ENCODE peak calls at places on chromosomes 16 and 17, in nine cellular contexts. J is IMR-90; N is mucosa of descending colon; T is naive thymus-derived CD4-positive, alpha-beta T cell; V is upper lobe of right lung; S is PC-3; B is upper lobe of left lung; Q is uterus; Z is BE2C. H is an unnamed sample. For H3K9me3, the result is how much of the 10 kb centered on the place peaks cover.

GRCh38 chr16:54363760-54364159 is 77.2 kb upstream of the IRX3 start:
- DNase-seq in N (no peak), S (no peak), Z (no peak), V (no peak), T (no peak), B (no peak), Q (no peak), J (no peak), H (no peak)

GRCh38 chr17:13743906-13744305 is 142.2 kb upstream of the HS3ST3A1 start:
- DNase-seq in N (no peak), Q (no peak), B (no peak), V (no peak), Z (no peak), S (no peak), T (no peak), J (no peak), H (no peak)

GRCh38 chr17:34275881-34276280 is 5.9 kb downstream of the CCL7 start:
- DNase-seq in Z (no peak), J (peak), T (no peak), V (no peak), N (no peak), Q (no peak), B (no peak), S (no peak), H (no peak)

GRCh38 chr16:11743308-11744074 is 834 bp upstream of the TXNDC11 start:
- DNase-seq in B (peak), N (no peak), V (peak), S (peak), J (peak), Q (peak), T (peak), Z (no peak), H (no peak)

GRCh38 chr16:85416267-85417109 is 196.6 kb upstream of the GSE1 start:
- DNase-seq in Q (peak), B (peak), N (peak), S (peak), T (peak), V (peak), J (peak), Z (peak), H (peak)

GRCh38 chr17:73462830-73463229 is 151.0 kb upstream of the CDC42EP4 start:
- DNase-seq in Q (no peak), N (no peak), Z (peak), B (no peak), S (no peak), V (no peak), T (no peak), J (no peak), H (no peak)

GRCh38 chr17:73359987-73360410 is 48.2 kb upstream of the CDC42EP4 start:
- DNase-seq in S (peak), Z (peak), N (peak), Q (no peak), V (peak), T (no peak), B (peak), J (no peak), H (no peak)

GRCh38 chr17:31564883-31565297 is 173.4 kb downstream of the RAB11FIP4 start:
- DNase-seq in S (no peak), J (peak), Q (peak), V (no peak), T (no peak), N (no peak), B (no peak), Z (no peak), H (no peak)

GRCh38 chr16:1817276-1817589 is 9.4 kb downstream of the HAGH start:
- DNase-seq in B (no peak), J (no peak), T (no peak), Q (no peak), V (peak), N (no peak), Z (no peak), S (no peak), H (no peak)

GRCh38 chr16:53732296-53732929 is 28.5 kb downstream of the FTO start:
- DNase-seq in N (no peak), J (peak), S (peak), Z (no peak), V (no peak), B (no peak), T (no peak), Q (no peak), H (no peak)

GRCh38 chr17:6435051-6435450 is at the start of gene AIPL1:
- DNase-seq in V (no peak), N (no peak), S (no peak), T (no peak), Z (no peak), B (no peak), J (no peak), Q (no peak), H (no peak)

GRCh38 chr17:81184596-81184995 is 18.6 kb upstream of the AATK start:
- DNase-seq in Z (no peak), S (no peak), J (no peak), N (no peak), V (no peak), Q (no peak), T (no peak), B (no peak), H (no peak)

GRCh38 chr17:60863892-60864673 is 186.4 kb downstream of the BCAS3 start:
- DNase-seq in Q (no peak), J (peak), Z (no peak), V (no peak), S (no peak), N (no peak), B (no peak), T (no peak), H (no peak)

GRCh38 chr16:89363621-89364393 is 126.6 kb downstream of the ANKRD11 start:
- DNase-seq in T (peak), V (peak), S (peak), B (peak), N (no peak), Q (no peak), J (peak), Z (no peak), H (peak)

GRCh38 chr17:31394544-31394943 is 3.1 kb downstream of the RAB11FIP4 start:
- DNase-seq in S (peak), N (peak), Z (no peak), Q (no peak), B (peak), J (peak), V (peak), T (peak), H (no peak)

GRCh38 chr17:27579897-27580321 is 51.1 kb upstream of the LGALS9 start:
- DNase-seq in B (no peak), Z (no peak), T (no peak), S (peak), V (no peak), N (no peak), J (no peak), Q (no peak), H (no peak)

GRCh38 chr17:75998327-75998795 is 2.3 kb upstream of the CDK3 start:
- DNase-seq in T (no peak), S (peak), B (no peak), V (no peak), Z (no peak), N (peak), J (no peak), Q (no peak), H (no peak)

GRCh38 chr17:28725660-28726395 is at the start of gene TLCD1:
- DNase-seq in V (peak), J (peak), T (peak), N (peak), Z (peak), B (peak), S (peak), Q (no peak), H (peak)

GRCh38 chr17:81398170-81398854 is 3.1 kb downstream of the BAHCC1 start:
- DNase-seq in J (peak), B (no peak), Q (no peak), T (no peak), Z (no peak), N (peak), S (peak), V (no peak), H (no peak)

GRCh38 chr17:28476076-28476475 is 2.6 kb downstream of the SLC13A2 start:
- DNase-seq in J (no peak), B (no peak), T (no peak), N (no peak), S (no peak), Z (no peak), V (peak), Q (no peak), H (no peak)

GRCh38 chr16:56643080-56643778 is 4.8 kb downstream of the MT1A start:
- DNase-seq in Z (peak), T (peak), N (peak), V (peak), Q (peak), J (no peak), B (peak), S (peak), H (peak)

GRCh38 chr17:20200016-20200788 is 191.0 kb downstream of the SPECC1 start:
- DNase-seq in V (no peak), T (no peak), S (no peak), B (no peak), J (peak), Z (no peak), N (no peak), Q (no peak), H (no peak)

GRCh38 chr16:17666293-17666692 is 195.5 kb upstream of the XYLT1 start:
- DNase-seq in B (no peak), V (no peak), S (no peak), J (no peak), Z (no peak), Q (no peak), N (no peak), T (no peak), H (no peak)

GRCh38 chr17:51948128-51948527 is 210.4 kb downstream of the CA10 start:
- DNase-seq in V (no peak), S (peak), B (no peak), Q (no peak), J (no peak), Z (no peak), N (peak), T (no peak), H (no peak)

GRCh38 chr17:1323336-1323735 is 43.9 kb downstream of the TRARG1 start:
- DNase-seq in S (no peak), B (no peak), J (no peak), T (no peak), Z (no peak), V (no peak), Q (no peak), N (no peak), H (no peak)

GRCh38 chr17:55818026-55818425 is 67.2 kb downstream of the PCTP start:
- DNase-seq in B (no peak), Z (no peak), Q (no peak), N (no peak), T (no peak), S (no peak), J (no peak), V (no peak), H (no peak)

GRCh38 chr17:45234641-45235040 is 13.0 kb downstream of the FMNL1 start:
- DNase-seq in T (peak), V (no peak), Q (no peak), S (peak), N (no peak), Z (peak), B (no peak), J (no peak), H (peak)

GRCh38 chr16:72561-73537 is at the start of gene RHBDF1:
- DNase-seq in V (peak), T (no peak), S (peak), B (peak), Q (peak), J (peak), Z (peak), N (peak), H (no peak)

GRCh38 chr17:2214887-2215615 is 88.5 kb downstream of the SMG6 start:
- DNase-seq in V (no peak), J (peak), T (peak), Q (peak), S (no peak), B (no peak), Z (no peak), N (no peak), H (no peak)

GRCh38 chr17:18280239-18280638 is 19.8 kb downstream of the MIEF2 start:
- DNase-seq in S (no peak), N (no peak), Z (no peak), J (no peak), T (no peak), B (peak), V (peak), Q (no peak), H (no peak)

GRCh38 chr16:11682655-11683096 is 14.4 kb downstream of the SNN start:
- DNase-seq in V (no peak), J (peak), Q (no peak), S (no peak), N (no peak), B (no peak), Z (no peak), T (no peak), H (no peak)

GRCh38 chr16:22678311-22678710 is 135.7 kb upstream of the HS3ST2 start:
- DNase-seq in Z (no peak), S (no peak), V (no peak), N (no peak), B (no peak), Q (no peak), J (no peak), T (no peak), H (no peak)

GRCh38 chr17:82194765-82195164 is 17.9 kb downstream of the CCDC57 start:
- DNase-seq in B (no peak), V (no peak), S (no peak), T (no peak), Q (no peak), J (no peak), N (no peak), Z (no peak), H (no peak)

GRCh38 chr17:34723875-34724274 is 144.5 kb downstream of the TMEM132E start:
- DNase-seq in Z (peak), N (no peak), S (no peak), B (no peak), J (no peak), T (no peak), V (no peak), Q (no peak), H (no peak)

GRCh38 chr17:81292450-81292849 is 2.7 kb downstream of the SLC38A10 start:
- DNase-seq in Q (no peak), Z (no peak), T (no peak), N (no peak), S (no peak), B (no peak), V (no peak), J (no peak), H (no peak)

GRCh38 chr17:59361916-59362810 is 30.7 kb downstream of the YPEL2 start:
- DNase-seq in J (peak), T (peak), N (no peak), B (no peak), V (no peak), Q (no peak), Z (no peak), S (peak), H (no peak)

GRCh38 chr17:56890906-56891674 is 22.8 kb downstream of the TRIM25 start:
- DNase-seq in J (no peak), S (no peak), Z (no peak), T (no peak), B (no peak), Q (no peak), V (no peak), N (no peak), H (no peak)

GRCh38 chr17:6135996-6136395 is 65.8 kb downstream of the WSCD1 start:
- DNase-seq in N (no peak), Q (no peak), J (no peak), T (no peak), V (no peak), B (no peak), Z (no peak), S (no peak), H (no peak)

GRCh38 chr16:35174006-35174405 is 1714.6 kb downstream of the TP53TG3F start:
- DNase-seq in J (no peak), V (peak), T (no peak), Q (no peak), B (no peak), S (no peak), N (no peak), Z (no peak), H (no peak)

GRCh38 chr16:35173295-35173694 is 1713.9 kb downstream of the TP53TG3F start:
- DNase-seq in S (no peak), V (peak), T (no peak), Z (no peak), N (no peak), J (no peak), Q (no peak), B (no peak), H (no peak)

GRCh38 chr16:35181422-35182030 is 1722.1 kb downstream of the TP53TG3F start:
- DNase-seq in T (no peak), V (no peak), N (no peak), S (no peak), Q (no peak), B (no peak), Z (no peak), J (no peak), H (no peak)

GRCh38 chr16:35180970-35181369 is 1721.6 kb downstream of the TP53TG3F start:
- DNase-seq in V (no peak), S (no peak), B (no peak), Z (no peak), Q (no peak), J (no peak), T (no peak), N (no peak), H (no peak)

DNA sequence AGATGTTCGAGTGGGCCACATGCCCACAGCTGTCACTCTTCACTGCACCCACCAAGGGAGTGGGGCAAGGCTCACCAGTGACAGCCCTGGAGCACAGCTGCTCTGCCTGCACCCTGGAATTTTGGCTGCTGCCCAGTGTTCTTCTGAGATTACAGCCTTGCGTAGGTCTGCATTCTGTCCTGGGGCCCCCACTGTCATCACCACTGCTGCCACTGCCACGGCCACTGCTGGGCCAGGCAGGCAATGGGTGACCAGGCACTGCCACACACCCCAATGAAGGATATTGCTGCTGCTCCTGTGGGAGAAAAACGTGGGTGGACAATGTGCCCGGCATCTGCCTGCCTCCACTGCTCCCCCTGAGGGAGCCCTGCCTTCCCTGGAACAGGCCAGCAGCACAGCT is 1717.0 kb downstream of the TP53TG3F start:
- DNase-seq in S (no peak), J (no peak), B (no peak), Q (no peak), T (no peak), V (no peak), N (no peak), Z (no peak), H (no peak)
- H3K9me3 ChIP-seq in S (under half), J (under half), B (under half), Q (under half), T (under half), V (under half), N (half or more), Z (under half), H (under half)

GRCh38 chr17:78238823-78239488 is 7.5 kb downstream of the TMEM235 start:
- DNase-seq in Q (no peak), N (no peak), S (no peak), J (no peak), B (no peak), V (no peak), T (no peak), Z (no peak), H (no peak)

GRCh38 chr17:78240839-78241238 is 9.4 kb downstream of the TMEM235 start:
- DNase-seq in T (no peak), V (no peak), Q (no peak), N (no peak), J (no peak), B (no peak), S (no peak), Z (no peak), H (no peak)

GRCh38 chr17:78241277-78242023 is 10.0 kb downstream of the TMEM235 start:
- DNase-seq in N (no peak), Q (no peak), V (no peak), S (peak), Z (peak), B (no peak), T (no peak), J (peak), H (no peak)

GRCh38 chr17:78239489-78239931 is 8.1 kb downstream of the TMEM235 start:
- DNase-seq in Q (no peak), J (no peak), S (no peak), T (no peak), B (no peak), Z (no peak), V (no peak), N (no peak), H (no peak)

DNA sequence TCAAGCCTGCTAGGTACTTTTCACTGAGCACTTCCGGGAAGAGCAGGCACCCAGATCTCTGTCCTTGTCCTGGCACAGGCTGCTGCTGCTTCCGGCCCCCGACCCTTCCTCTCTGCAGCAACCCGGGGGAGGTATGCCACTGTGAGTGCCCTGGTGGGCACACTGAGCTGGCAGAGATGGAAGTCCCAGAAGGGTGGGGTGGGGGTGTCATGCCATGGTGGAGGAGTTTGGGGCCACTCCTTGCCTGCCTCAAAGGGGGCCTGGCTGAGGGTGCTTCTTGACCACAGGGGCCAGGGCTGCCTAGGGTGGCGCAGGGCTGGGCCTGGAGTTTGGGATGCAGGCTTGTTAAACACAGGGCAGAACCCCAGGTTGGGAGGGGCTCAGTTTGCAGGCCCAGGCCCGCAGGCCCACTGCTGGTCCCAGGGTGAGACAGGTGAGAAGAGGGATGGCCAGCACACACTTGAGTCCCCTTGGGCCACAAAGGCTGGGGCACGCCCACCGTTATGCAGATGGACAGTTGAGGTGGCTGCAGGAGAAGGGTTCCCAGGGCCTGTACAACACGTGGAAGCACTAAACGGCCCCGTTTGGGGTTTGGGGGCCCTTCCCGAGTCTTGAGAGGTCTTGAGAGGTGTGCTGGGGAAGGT is 8.7 kb downstream of the TMEM235 start:
- DNase-seq in V (no peak), Z (no peak), B (no peak), T (no peak), N (no peak), S (no peak), J (no peak), Q (no peak), H (no peak)
- H3K9me3 ChIP-seq in V (under half), Z (under half), B (under half), T (under half), N (under half), S (under half), J (under half), Q (under half), H (under half)

GRCh38 chr16:35410438-35410837 is 1951.0 kb downstream of the TP53TG3F start:
- DNase-seq in Q (no peak), B (no peak), V (no peak), J (no peak), T (no peak), Z (no peak), N (no peak), S (no peak), H (no peak)
- H3K9me3 ChIP-seq in Q (under half), B (under half), V (under half), J (under half), T (under half), Z (under half), N (half or more), S (under half), H (under half)

DNA sequence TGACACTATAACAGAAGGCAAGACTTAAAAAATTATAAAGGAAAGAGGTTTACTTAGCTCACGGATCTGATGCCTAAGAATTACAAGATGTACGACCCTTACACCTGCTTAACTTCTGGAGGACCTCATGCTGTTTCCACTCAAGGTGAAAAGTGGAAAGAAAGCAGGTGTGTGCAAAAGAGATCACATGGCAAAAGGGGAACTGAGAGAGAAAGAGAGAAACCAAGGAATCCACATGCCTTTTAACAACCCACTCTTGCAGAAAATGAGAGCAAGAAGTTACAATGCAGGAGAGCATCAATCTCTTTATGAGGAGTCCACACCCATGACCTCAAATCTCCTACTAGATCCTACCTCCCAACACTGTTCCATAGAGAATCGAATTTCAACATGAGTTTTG is 2382.2 kb downstream of the TP53TG3F start:
- DNase-seq in Z (no peak), J (no peak), Q (no peak), B (no peak), V (no peak), N (no peak), T (no peak), S (no peak), H (no peak)
- H3K9me3 ChIP-seq in Z (under half), J (under half), Q (under half), B (under half), V (under half), N (half or more), T (under half), S (under half), H (under half)

GRCh38 chr16:3311496-3311895 is 6.2 kb downstream of the ZNF75A start:
- DNase-seq in B (no peak), Q (no peak), Z (no peak), T (no peak), V (no peak), N (no peak), S (no peak), J (no peak), H (no peak)
- H3K9me3 ChIP-seq in B (under half), Q (under half), Z (under half), T (half or more), V (half or more), N (half or more), S (under half), J (half or more), H (under half)

H was measured in T-helper 17 cell.